ENCODE peak calls at places on chromosomes 6 and 20, in six cellular contexts. K is GOT3; P is activated naive CD4-positive, alpha-beta T cell treated with anti-CD3 and anti-CD28 coated beads for 36 hours; M is amygdala; A is Peyer's patch; N is left cardiac atrium. O is an unnamed sample.

GRCh38 chr20:15359056-15359455 is 1021.6 kb upstream of the FLRT3 start:
- DNase-seq in K (no peak), P (no peak), M (no peak), A (no peak), N (no peak), O (no peak)

GRCh38 chr6:91965872-91966271 is 1379.0 kb upstream of the MAP3K7 start:
- DNase-seq in K (no peak), A (no peak), P (no peak), M (no peak), N (no peak), O (no peak)

GRCh38 chr6:144921206-144921975 is 636.3 kb downstream of the UTRN start:
- DNase-seq in M (no peak), N (no peak), A (no peak), K (no peak), P (no peak), O (no peak)

GRCh38 chr20:46074006-46074405 is 15.8 kb downstream of the NCOA5 start:
- DNase-seq in K (no peak), A (no peak), N (no peak), M (no peak), P (no peak), O (no peak)

GRCh38 chr20:63580796-63581461 is 6.9 kb upstream of the HELZ2 start:
- DNase-seq in A (peak), N (peak), P (peak), K (no peak), M (peak), O (peak)

GRCh38 chr20:51586005-51586440 is 43.5 kb upstream of the NFATC2 start:
- DNase-seq in P (no peak), M (no peak), N (no peak), A (no peak), K (peak), O (no peak)

GRCh38 chr6:35096129-35096852 is 44.8 kb downstream of the TCP11 start:
- DNase-seq in P (no peak), M (no peak), N (no peak), K (no peak), A (no peak), O (no peak)

GRCh38 chr6:169638388-169638787 is 63.4 kb downstream of the WDR27 start:
- DNase-seq in N (no peak), A (no peak), P (no peak), K (no peak), M (no peak), O (no peak)

GRCh38 chr20:13486694-13487093 is 152.0 kb downstream of the TASP1 start:
- DNase-seq in K (no peak), N (no peak), P (no peak), A (no peak), M (no peak), O (no peak)

GRCh38 chr6:44278774-44279697 is 8.8 kb downstream of the TMEM151B start:
- DNase-seq in M (peak), P (no peak), K (no peak), N (no peak), A (no peak), O (no peak)

GRCh38 chr6:150301871-150302800 is 66.7 kb upstream of the IYD start:
- DNase-seq in M (no peak), P (peak), N (no peak), K (no peak), A (no peak), O (no peak)

GRCh38 chr20:11880694-11881093 is 37.0 kb upstream of the BTBD3 start:
- DNase-seq in N (no peak), K (no peak), M (no peak), A (no peak), P (no peak), O (no peak)

GRCh38 chr20:46084805-46085792 is 4.7 kb downstream of the NCOA5 start:
- DNase-seq in M (no peak), A (no peak), K (no peak), N (no peak), P (no peak), O (no peak)

GRCh38 chr6:159100789-159101182 is 56.0 kb upstream of the TAGAP start:
- DNase-seq in N (no peak), A (no peak), M (no peak), P (peak), K (no peak), O (peak)

GRCh38 chr6:125170376-125170775 is 16.8 kb downstream of the TPD52L1 start:
- DNase-seq in K (no peak), M (no peak), P (no peak), N (no peak), A (no peak), O (no peak)

GRCh38 chr6:150256618-150257272 is 112.1 kb upstream of the IYD start:
- DNase-seq in A (no peak), K (no peak), N (no peak), M (no peak), P (no peak), O (no peak)

GRCh38 chr6:144377586-144377985 is 92.5 kb downstream of the UTRN start:
- DNase-seq in N (no peak), M (no peak), P (peak), A (no peak), K (no peak), O (peak)

GRCh38 chr6:33192671-33193602 is 670 bp upstream of the COL11A2 start:
- DNase-seq in K (no peak), A (no peak), N (peak), P (peak), M (peak), O (no peak)

GRCh38 chr6:5942591-5942990 is 64.1 kb downstream of the NRN1 start:
- DNase-seq in M (no peak), P (no peak), K (no peak), N (no peak), A (no peak), O (no peak)

GRCh38 chr20:5078399-5078958 is 41.3 kb downstream of the PCNA start:
- DNase-seq in N (peak), P (peak), K (peak), M (peak), A (peak), O (peak)

GRCh38 chr6:147001621-147002020 is 202.6 kb upstream of the STXBP5 start:
- DNase-seq in N (no peak), M (no peak), P (no peak), A (no peak), K (no peak), O (no peak)

O was measured in DND-41.